ENCODE peak calls at places on chromosomes 3 and 15, in eight cellular contexts. G is DND-41, N is upper lobe of right lung, H is psoas muscle, X is aorta, A is astrocyte, C is kidney, P is heart left ventricle. Y is an unnamed sample.

GRCh38 chr3:129794319-129795201 is 99.0 kb downstream of the TMCC1 start:
- DNase-seq in G (peak; percentile 15), N (peak; percentile 88), H (peak; percentile 52), X (no peak), A (peak; percentile 73), C (peak; percentile 89), P (peak; percentile 29), Y (peak; percentile 22)

GRCh38 chr3:81406318-81406717 is 355.1 kb downstream of the GBE1 start:
- DNase-seq in G (no peak), N (no peak), H (no peak), X (no peak), A (no peak), C (no peak), P (no peak), Y (no peak)

GRCh38 chr15:56832125-56832524 is 86.3 kb upstream of the TCF12 start:
- DNase-seq in G (no peak), N (no peak), H (peak; percentile 86), X (peak; percentile 79), A (no peak), C (no peak), P (peak; percentile 78), Y (peak; percentile 49)

GRCh38 chr3:129940086-129940485 is 34.4 kb upstream of the TRH start:
- DNase-seq in G (no peak), N (no peak), H (no peak), X (no peak), A (peak; percentile 3), C (no peak), P (no peak), Y (no peak)

GRCh38 chr3:46935168-46935858 is 41.2 kb downstream of the CCDC12 start:
- DNase-seq in G (no peak), N (no peak), H (peak; percentile 93), X (peak; percentile 93), A (peak; percentile 95), C (peak; percentile 92), P (peak; percentile 94), Y (peak; percentile 83)

GRCh38 chr15:31080618-31081017 is 20.9 kb downstream of the TRPM1 start:
- DNase-seq in G (no peak), N (peak; percentile 85), H (peak; percentile 76), X (peak; percentile 75), A (no peak), C (peak; percentile 85), P (peak; percentile 59), Y (peak; percentile 68)

GRCh38 chr3:30496496-30496966 is 109.9 kb upstream of the TGFBR2 start:
- DNase-seq in G (peak; percentile 16), N (no peak), H (no peak), X (no peak), A (peak; percentile 90), C (no peak), P (peak; percentile 32), Y (peak; percentile 26)

GRCh38 chr3:78507196-78507984 is 1260.4 kb downstream of the ROBO1 start:
- DNase-seq in G (no peak), N (no peak), H (no peak), X (no peak), A (peak; percentile 18), C (no peak), P (no peak), Y (no peak)

GRCh38 chr3:3800685-3801509 is 1.7 kb downstream of the LRRN1 start:
- DNase-seq in G (no peak), N (peak; percentile 72), H (peak; percentile 77), X (peak; percentile 81), A (peak; percentile 11), C (peak; percentile 74), P (peak; percentile 45), Y (peak; percentile 22)

GRCh38 chr3:133892546-133893231 is 3.0 kb downstream of the RAB6B start:
- DNase-seq in G (no peak), N (no peak), H (no peak), X (peak; percentile 52), A (no peak), C (peak; percentile 32), P (peak; percentile 91), Y (peak; percentile 78)

GRCh38 chr3:146554168-146554760 is 9.9 kb upstream of the PLSCR1 start:
- DNase-seq in G (no peak), N (no peak), H (no peak), X (no peak), A (no peak), C (no peak), P (no peak), Y (no peak)

GRCh38 chr3:197367081-197367780 is 68.8 kb upstream of the DLG1 start:
- DNase-seq in G (no peak), N (peak; percentile 91), H (no peak), X (no peak), A (peak; percentile 96), C (no peak), P (no peak), Y (no peak)

GRCh38 chr3:154122096-154122911 is 1.1 kb downstream of the ARHGEF26 start:
- DNase-seq in G (no peak), N (peak; percentile 67), H (no peak), X (peak; percentile 80), A (no peak), C (peak; percentile 71), P (no peak), Y (peak; percentile 18)

DNA sequence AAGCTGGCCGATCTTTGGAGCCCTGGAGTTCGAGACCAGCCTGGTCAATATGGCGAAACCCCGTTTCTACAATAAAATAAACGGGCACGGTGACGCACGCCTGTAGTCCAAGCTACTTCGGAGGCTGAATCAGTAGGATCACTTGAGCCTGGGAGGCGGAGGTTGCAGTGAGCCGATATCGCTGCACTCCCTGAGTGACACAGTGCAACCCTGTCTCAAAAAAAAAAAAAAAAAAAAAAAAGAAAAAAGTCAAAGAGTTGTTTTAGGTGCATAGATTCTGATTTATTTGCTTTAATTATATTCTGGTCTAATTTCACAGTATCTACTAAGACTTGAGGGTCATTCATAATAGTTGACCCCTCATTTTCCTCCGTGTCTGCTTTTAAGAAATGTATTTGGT is 1.7 kb downstream of the ARL13B start:
- DNase-seq in G (no peak), N (no peak), H (no peak), X (no peak), A (no peak), C (no peak), P (no peak), Y (no peak)
- H3K4me3 ChIP-seq in G (no peak overlapping the region), N (no peak overlapping the region), H (no peak overlapping the region), X (no peak overlapping the region), A (no peak overlapping the region), C (no peak overlapping the region), P (no peak overlapping the region), Y (no peak overlapping the region)

GRCh38 chr3:45597581-45597980 is 3.0 kb downstream of the LIMD1 start:
- DNase-seq in G (no peak), N (no peak), H (no peak), X (peak; percentile 58), A (no peak), C (no peak), P (peak; percentile 30), Y (no peak)
- H3K4me1 ChIP-seq in G (peaks cover 87% of the 10 kb centered on the region), N (peaks cover 67% of the 10 kb centered on the region), H (peaks cover 71% of the 10 kb centered on the region), X (no peaks in the 10 kb centered on the region), A (peaks cover 41% of the 10 kb centered on the region), C (peaks cover 46% of the 10 kb centered on the region), P (peaks cover 74% of the 10 kb centered on the region), Y (peaks cover 95% of the 10 kb centered on the region)

GRCh38 chr15:100601158-100601557 is 826 bp downstream of the LINS1 start:
- DNase-seq in G (peak; percentile 31), N (peak; percentile 66), H (no peak), X (no peak), A (peak; percentile 4), C (no peak), P (no peak), Y (no peak)

GRCh38 chr15:100602064-100602821 is at the start of the genes ASB7 and LINS1:
- DNase-seq in G (peak; percentile 99), N (peak; percentile 100), H (peak; percentile 100), X (peak; percentile 100), A (peak; percentile 100), C (peak; percentile 100), P (peak; percentile 100), Y (peak; percentile 100)

GRCh38 chr15:100598655-100599054 is 3.3 kb downstream of the LINS1 start:
- DNase-seq in G (no peak), N (no peak), H (no peak), X (no peak), A (no peak), C (no peak), P (no peak), Y (no peak)

GRCh38 chr15:100602822-100603393 is 519 bp downstream of the ASB7 start:
- DNase-seq in G (peak; percentile 34), N (no peak), H (no peak), X (no peak), A (peak; percentile 29), C (no peak), P (no peak), Y (no peak)

GRCh38 chr15:100601628-100602063 is 338 bp downstream of the LINS1 start:
- DNase-seq in G (no peak), N (no peak), H (no peak), X (no peak), A (no peak), C (no peak), P (no peak), Y (no peak)
- H3K4me3 ChIP-seq in G (peak overlapping the region; percentile 71), N (peak overlapping the region; percentile 88), H (peak overlapping the region; percentile 98), X (peak overlapping the region; percentile 30), A (peak overlapping the region; percentile 95), C (peak overlapping the region; percentile 76), P (peak overlapping the region; percentile 82), Y (peak overlapping the region; percentile 97)

GRCh38 chr15:40323953-40324937 is 753 bp downstream of the INAFM2 start:
- DNase-seq in G (peak; percentile 15), N (peak; percentile 79), H (peak; percentile 72), X (peak; percentile 86), A (no peak), C (peak; percentile 85), P (peak; percentile 36), Y (no peak)
- H3K4me1 ChIP-seq in G (peaks cover 31% of the 10 kb centered on the region), N (peaks cover 42% of the 10 kb centered on the region), H (peaks cover 32% of the 10 kb centered on the region), X (peaks cover 3% of the 10 kb centered on the region), A (peaks cover 44% of the 10 kb centered on the region), C (peaks cover 10% of the 10 kb centered on the region), P (peaks cover 46% of the 10 kb centered on the region), Y (peaks cover 68% of the 10 kb centered on the region)